ENCODE peak calls at places on chromosomes 2 and 18, in nine cellular contexts. K, O, C, P, B, E, L, R and T are unnamed samples.

GRCh38 chr2:102932521-102932920 is 170.7 kb downstream of the TMEM182 start:
- DNase-seq in K (no peak), B (no peak), L (no peak), R (no peak), C (no peak), O (no peak), E (no peak), P (no peak), T (no peak)

GRCh38 chr2:20232837-20233207 is 7.9 kb upstream of the SDC1 start:
- DNase-seq in K (no peak), B (no peak), O (no peak), R (no peak), C (no peak), L (no peak), P (peak), E (peak), T (no peak)

GRCh38 chr2:197008229-197008628 is 81.7 kb upstream of the PGAP1 start:
- DNase-seq in P (no peak), E (no peak), C (no peak), B (peak), K (no peak), L (no peak), O (no peak), R (no peak), T (no peak)

GRCh38 chr2:233331536-233331935 is 22.8 kb upstream of the DGKD start:
- DNase-seq in C (no peak), K (no peak), O (peak), R (peak), P (no peak), L (peak), E (no peak), B (no peak), T (peak)

GRCh38 chr2:20624884-20625485 is 25.9 kb downstream of the HS1BP3 start:
- DNase-seq in R (no peak), C (peak), E (no peak), K (no peak), L (no peak), O (no peak), P (peak), B (no peak), T (no peak)

GRCh38 chr18:48402953-48403352 is 6.2 kb downstream of the ZBTB7C start:
- DNase-seq in B (no peak), K (no peak), E (no peak), O (no peak), P (no peak), C (no peak), L (no peak), R (no peak), T (no peak)

GRCh38 chr2:19743641-19744040 is 158.1 kb downstream of the TTC32 start:
- DNase-seq in E (no peak), B (no peak), K (no peak), C (no peak), O (no peak), L (no peak), P (no peak), R (no peak), T (no peak)

GRCh38 chr18:13382990-13383821 is 164.6 kb downstream of the LDLRAD4 start:
- DNase-seq in L (no peak), K (no peak), R (no peak), E (no peak), C (no peak), P (no peak), B (no peak), O (no peak), T (no peak)

GRCh38 chr2:215907147-215907546 is 106.2 kb downstream of the MREG start:
- DNase-seq in E (no peak), L (no peak), B (no peak), O (no peak), R (no peak), K (no peak), C (no peak), P (no peak), T (no peak)

GRCh38 chr2:140695163-140695562 is 1435.7 kb downstream of the LRP1B start:
- DNase-seq in B (no peak), P (no peak), O (no peak), C (no peak), E (peak), L (no peak), R (no peak), K (peak), T (no peak)

GRCh38 chr2:227889336-227889735 is 17.9 kb downstream of the DAW1 start:
- DNase-seq in K (no peak), L (no peak), O (no peak), B (no peak), C (no peak), E (no peak), P (no peak), R (no peak), T (no peak)

GRCh38 chr2:31107588-31108300 is 30.5 kb downstream of the GALNT14 start:
- DNase-seq in C (no peak), K (no peak), P (no peak), R (no peak), O (no peak), L (no peak), E (no peak), B (no peak), T (no peak)

GRCh38 chr2:164625378-164625971 is 4.2 kb upstream of the GRB14 start:
- DNase-seq in R (no peak), P (no peak), B (peak), E (no peak), K (peak), L (no peak), C (no peak), O (no peak), T (no peak)

GRCh38 chr2:3692375-3692774 is 11.0 kb upstream of the DCDC2C start:
- DNase-seq in E (peak), R (no peak), O (no peak), P (peak), L (no peak), C (peak), K (peak), B (no peak), T (peak)

GRCh38 chr18:13242797-13243196 is 24.2 kb downstream of the LDLRAD4 start:
- DNase-seq in E (no peak), K (no peak), L (no peak), O (no peak), B (no peak), C (no peak), P (peak), R (no peak), T (no peak)

GRCh38 chr2:10894264-10894935 is 17.3 kb upstream of the KCNF1 start:
- DNase-seq in E (no peak), O (no peak), L (no peak), P (peak), R (no peak), B (no peak), C (no peak), K (no peak), T (no peak)

GRCh38 chr18:240175-240574 is 27.7 kb downstream of the THOC1 start:
- DNase-seq in L (no peak), K (no peak), P (no peak), C (no peak), B (no peak), O (no peak), E (no peak), R (no peak), T (peak)

GRCh38 chr2:219350215-219350937 is 17.8 kb upstream of the RESP18 start:
- DNase-seq in K (no peak), L (no peak), P (no peak), E (no peak), O (no peak), B (peak), C (no peak), R (no peak), T (no peak)

GRCh38 chr2:137255990-137256389 is 490.6 kb downstream of the THSD7B start:
- DNase-seq in K (no peak), R (no peak), E (no peak), O (no peak), L (no peak), B (peak), P (no peak), C (no peak), T (no peak)

GRCh38 chr18:26071725-26072124 is 18.7 kb downstream of the SS18 start:
- DNase-seq in B (no peak), L (no peak), P (no peak), K (no peak), R (no peak), O (no peak), C (no peak), E (no peak), T (no peak)

GRCh38 chr18:22703883-22704626 is 229.1 kb upstream of the RBBP8 start:
- DNase-seq in K (peak), O (no peak), L (peak), B (peak), C (peak), R (no peak), E (peak), P (no peak), T (peak)

GRCh38 chr18:11925800-11926481 is 17.8 kb upstream of the MPPE1 start:
- DNase-seq in O (no peak), C (no peak), K (no peak), L (no peak), B (no peak), P (no peak), R (no peak), E (no peak), T (no peak)

GRCh38 chr2:104872866-104873688 is 19.2 kb downstream of the POU3F3 start:
- DNase-seq in P (peak), O (no peak), E (peak), C (peak), B (peak), K (peak), R (no peak), L (peak), T (peak)

GRCh38 chr18:72360628-72361027 is 183.5 kb downstream of the CBLN2 start:
- DNase-seq in K (no peak), R (no peak), P (no peak), E (no peak), L (no peak), B (no peak), O (no peak), C (no peak), T (no peak)

GRCh38 chr2:53668624-53669026 is 99.0 kb upstream of the CHAC2 start:
- DNase-seq in E (no peak), B (no peak), P (peak), C (no peak), K (no peak), R (no peak), O (no peak), L (no peak), T (no peak)

GRCh38 chr2:3175568-3175955 is 202.1 kb downstream of the EIPR1 start:
- DNase-seq in B (no peak), L (no peak), R (no peak), E (no peak), C (no peak), O (no peak), K (no peak), P (no peak), T (no peak)

GRCh38 chr2:207772081-207772843 is 2.6 kb upstream of the FZD5 start:
- DNase-seq in O (peak), L (no peak), E (no peak), K (peak), C (no peak), R (peak), B (no peak), P (no peak), T (no peak)

GRCh38 chr2:72011356-72011661 is 136.4 kb downstream of the CYP26B1 start:
- DNase-seq in K (no peak), L (no peak), O (no peak), R (no peak), B (no peak), P (no peak), E (no peak), C (no peak), T (no peak)

GRCh38 chr2:64052468-64053241 is 33.4 kb upstream of the VPS54 start:
- DNase-seq in E (no peak), O (no peak), P (no peak), C (peak), K (peak), L (peak), B (no peak), R (peak), T (no peak)

GRCh38 chr2:23283653-23284052 is 101.3 kb upstream of the KLHL29 start:
- DNase-seq in K (no peak), C (no peak), O (no peak), B (peak), R (no peak), E (no peak), P (no peak), L (no peak), T (no peak)

GRCh38 chr2:235793163-235793752 is 299.4 kb downstream of the AGAP1 start:
- DNase-seq in R (no peak), K (peak), C (peak), L (no peak), P (no peak), O (no peak), B (peak), E (peak), T (peak)

GRCh38 chr2:240213476-240214391 is 73.3 kb upstream of the OTOS start:
- DNase-seq in P (peak), L (no peak), K (no peak), O (no peak), E (no peak), R (no peak), B (no peak), C (peak), T (no peak)

GRCh38 chr2:101733257-101733993 is 35.9 kb downstream of the MAP4K4 start:
- DNase-seq in K (peak), R (no peak), O (no peak), C (no peak), E (no peak), P (no peak), B (no peak), L (no peak), T (no peak)

GRCh38 chr2:10493075-10493635 is 45.0 kb upstream of the ODC1 start:
- DNase-seq in K (no peak), L (no peak), P (no peak), R (no peak), B (no peak), C (no peak), E (no peak), O (no peak), T (peak)

GRCh38 chr2:86791574-86791973 is 861 bp upstream of the CD8A start:
- DNase-seq in O (no peak), B (no peak), E (no peak), K (no peak), C (peak), R (no peak), P (no peak), L (no peak), T (no peak)

GRCh38 chr2:54502731-54503130 is 46.6 kb downstream of the SPTBN1 start:
- DNase-seq in E (no peak), B (no peak), C (no peak), R (no peak), K (no peak), L (no peak), P (no peak), O (no peak), T (no peak)

GRCh38 chr18:59091204-59091603 is 48.5 kb upstream of the SEC11C start:
- DNase-seq in R (no peak), L (peak), C (no peak), P (no peak), K (no peak), O (no peak), E (no peak), B (no peak), T (no peak)

GRCh38 chr2:206805922-206806607 is 40.7 kb downstream of the FASTKD2 start:
- DNase-seq in R (no peak), C (peak), B (peak), L (no peak), K (peak), O (no peak), E (no peak), P (no peak), T (no peak)

GRCh38 chr18:28365406-28365805 is 188.5 kb upstream of the CDH2 start:
- DNase-seq in B (peak), K (peak), E (peak), R (no peak), P (no peak), L (no peak), O (no peak), C (no peak), T (peak)